ENCODE peak calls at places on chromosomes 2 and 18, in four cellular contexts. B is foreskin keratinocyte, D is tibial artery, O is breast epithelium. L is an unnamed sample. For H3K4me1, the result is how much of the 10 kb centered on the place peaks cover.

GRCh38 chr18:2855560-2856350 is 8.9 kb downstream of the EMILIN2 start:
- DNase-seq in O (no peak), D (no peak), B (peak), L (no peak)

GRCh38 chr2:47056374-47056773 is 98.7 kb downstream of the STPG4 start:
- DNase-seq in D (peak), B (no peak), O (no peak), L (no peak)

GRCh38 chr18:35979112-35979511 is 6.6 kb downstream of the RMP24 start:
- DNase-seq in D (no peak), O (no peak), B (no peak), L (no peak)

GRCh38 chr18:72470391-72470790 is 73.8 kb downstream of the CBLN2 start:
- DNase-seq in B (no peak), O (no peak), D (no peak), L (no peak)

GRCh38 chr2:151042938-151043337 is 218.7 kb downstream of the RBM43 start:
- DNase-seq in O (no peak), D (no peak), B (no peak), L (no peak)

GRCh38 chr18:13564579-13564978 is 161.8 kb downstream of the FAM210A start:
- DNase-seq in D (peak), O (no peak), B (no peak), L (no peak)

GRCh38 chr2:11292464-11293255 is 51.8 kb downstream of the ROCK2 start:
- DNase-seq in D (no peak), O (no peak), B (peak), L (no peak)

GRCh38 chr2:120734930-120735611 is 597 bp upstream of the GLI2 start:
- DNase-seq in D (peak), O (no peak), B (no peak), L (no peak)

GRCh38 chr2:36356990-36357505 is 1.5 kb downstream of the CRIM1 start:
- DNase-seq in O (no peak), D (no peak), B (no peak), L (no peak)

GRCh38 chr2:2456721-2457120 is 125.6 kb upstream of the MYT1L start:
- DNase-seq in B (peak), O (no peak), D (no peak), L (no peak)

GRCh38 chr18:79788096-79789085 is 9.3 kb upstream of the KCNG2 start:
- DNase-seq in O (no peak), B (no peak), D (peak), L (no peak)

GRCh38 chr18:65257157-65257556 is 493.7 kb upstream of the CDH7 start:
- DNase-seq in B (no peak), O (no peak), D (no peak), L (no peak)

DNA sequence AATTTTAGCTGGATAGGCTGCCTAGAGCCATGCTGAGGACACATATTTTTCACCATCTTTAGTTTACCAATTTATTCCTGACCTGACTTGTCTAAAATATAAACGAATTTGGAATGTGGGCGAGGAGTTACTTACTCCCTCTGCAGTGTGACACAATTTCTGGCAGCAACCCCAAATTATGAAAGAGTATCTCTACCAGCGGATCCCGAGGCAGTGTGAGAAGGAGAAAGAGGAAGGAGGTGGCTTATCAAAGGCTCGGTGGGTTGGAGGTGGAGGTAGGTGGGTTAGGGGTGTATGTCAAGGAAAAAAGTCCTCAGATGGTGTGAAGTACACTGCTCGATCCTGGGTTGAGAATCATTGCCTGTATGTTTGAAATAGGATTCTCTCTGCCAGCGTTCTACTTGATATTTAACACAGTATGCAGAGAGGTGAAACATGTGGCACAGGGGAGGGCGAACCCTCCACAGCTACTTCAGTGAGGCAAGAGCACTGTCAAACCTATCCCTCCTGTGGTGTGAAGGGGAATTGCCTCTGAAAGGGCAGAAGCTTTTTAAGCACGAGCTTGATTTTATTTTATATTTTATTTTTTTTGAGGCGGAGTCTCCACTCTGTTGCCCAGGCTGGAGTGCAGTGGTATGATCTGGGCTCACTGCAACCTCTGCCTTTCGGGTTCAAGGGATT is 76.0 kb downstream of the RFTN2 start:
- DNase-seq in B (peak), O (no peak), D (no peak), L (no peak)
- TF ChIP-seq CTCF in B (peak), O (no peak), D (no peak), L (peak)

DNA sequence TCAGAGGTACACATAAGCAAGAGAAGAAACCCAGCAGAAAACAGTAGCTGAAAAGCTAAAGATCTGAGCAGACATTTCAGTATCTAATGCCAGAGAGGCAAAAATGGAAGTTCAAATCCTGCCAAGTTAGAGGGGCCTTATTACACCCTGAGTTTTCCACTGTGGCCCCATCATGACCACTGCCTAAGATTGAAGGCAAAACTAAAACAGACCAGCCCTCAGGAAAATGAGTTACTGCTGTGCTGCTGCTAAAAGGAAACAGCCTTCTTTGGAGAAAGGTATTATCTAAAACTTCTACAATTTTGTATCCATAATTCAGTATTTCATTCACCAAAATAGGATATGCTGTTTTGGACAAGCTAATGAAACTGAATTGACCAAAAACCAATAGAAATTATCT is 16.8 kb downstream of the PPP1CB start:
- DNase-seq in O (no peak), D (no peak), B (no peak), L (no peak)
- H3K4me1 ChIP-seq in O (under half), D (half or more), B (under half), L (under half)

DNA sequence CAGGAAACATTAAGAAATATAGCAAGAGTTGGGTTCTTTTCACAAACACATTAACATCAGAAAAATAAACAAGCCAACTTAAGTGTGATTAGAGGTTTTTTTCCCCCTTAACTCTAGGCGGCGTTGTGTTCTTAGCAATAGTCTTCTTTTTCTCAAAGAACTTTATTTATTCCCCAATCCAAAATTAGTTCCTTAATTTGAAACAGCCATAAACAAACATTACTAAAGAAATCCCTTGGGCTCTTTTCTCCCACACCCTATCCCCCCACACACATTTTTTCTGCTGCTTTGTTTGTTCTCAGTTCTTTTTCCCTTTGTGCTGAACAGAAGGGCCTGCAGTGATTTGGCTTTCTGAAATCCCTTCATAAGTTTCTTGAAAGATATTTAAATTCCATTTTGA is 13.2 kb upstream of the MYO1B start:
- DNase-seq in B (no peak), O (no peak), D (no peak), L (no peak)
- TF ChIP-seq CTCF in B (peak), O (peak), D (peak), L (no peak)

GRCh38 chr2:60513996-60514395 is 39.5 kb downstream of the BCL11A start:
- DNase-seq in D (no peak), B (no peak), O (no peak), L (no peak)
- H3K4me1 ChIP-seq in D (under half), B (under half), O (under half), L (half or more)

GRCh38 chr2:223841436-223842180 is 4.2 kb upstream of the AP1S3 start:
- DNase-seq in D (no peak), B (no peak), O (no peak), L (no peak)

GRCh38 chr2:223835701-223836532 is 1.5 kb downstream of the AP1S3 start:
- DNase-seq in B (peak), O (peak), D (no peak), L (no peak)

GRCh38 chr2:223834431-223834830 is 3.0 kb downstream of the AP1S3 start:
- DNase-seq in D (no peak), B (peak), O (no peak), L (no peak)

DNA sequence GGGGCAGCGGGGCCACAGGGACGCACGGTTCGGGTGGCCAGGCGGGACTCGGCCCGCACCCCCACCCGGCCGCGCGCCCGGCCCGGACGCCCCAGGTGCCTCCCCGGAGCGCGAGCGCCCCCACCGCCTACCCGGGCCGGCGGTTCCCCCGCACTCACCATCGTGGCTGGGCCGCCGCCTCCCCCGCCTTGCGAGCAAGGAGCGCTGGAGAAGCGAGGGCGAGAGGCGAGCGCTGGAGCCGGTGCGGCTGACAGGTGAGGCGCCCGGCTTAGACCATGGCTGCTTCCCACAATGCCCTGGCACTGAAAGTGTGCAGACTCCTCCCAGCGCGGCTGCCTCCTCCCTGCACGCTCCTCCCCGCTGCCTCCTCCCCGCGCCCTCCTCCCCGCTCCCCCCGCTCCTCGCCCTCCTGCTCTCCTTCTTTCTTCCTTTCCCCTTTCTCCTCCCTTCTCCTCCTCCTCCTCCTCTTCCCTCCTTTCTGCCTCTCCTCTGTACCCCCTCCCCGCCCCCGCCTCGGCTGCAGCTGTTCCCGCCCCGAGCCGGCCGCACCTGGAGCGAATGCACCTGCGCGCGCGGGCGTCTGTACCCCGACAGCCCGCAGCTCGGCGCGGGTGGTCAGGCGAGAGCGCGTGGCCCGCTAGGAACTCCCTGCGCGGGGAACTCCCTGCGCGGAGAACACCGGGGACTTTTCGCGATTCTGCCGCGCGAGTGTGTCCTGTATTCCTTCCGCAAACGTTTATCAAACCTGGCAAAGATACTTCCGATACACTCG is at the start of gene AP1S3:
- DNase-seq in D (peak), O (peak), B (peak), L (peak)
- TF ChIP-seq CTCF in D (no peak), O (no peak), B (peak), L (no peak)

GRCh38 chr2:42106257-42106816 is 58.5 kb downstream of the PKDCC start:
- DNase-seq in B (no peak), O (no peak), D (no peak), L (no peak)

GRCh38 chr2:42104621-42105020 is 56.8 kb downstream of the PKDCC start:
- DNase-seq in O (no peak), B (no peak), D (no peak), L (no peak)

GRCh38 chr2:42107249-42108042 is 59.6 kb downstream of the PKDCC start:
- DNase-seq in B (no peak), O (no peak), D (no peak), L (no peak)

GRCh38 chr2:42103829-42104228 is 56.0 kb downstream of the PKDCC start:
- DNase-seq in B (no peak), O (no peak), D (no peak), L (no peak)

DNA sequence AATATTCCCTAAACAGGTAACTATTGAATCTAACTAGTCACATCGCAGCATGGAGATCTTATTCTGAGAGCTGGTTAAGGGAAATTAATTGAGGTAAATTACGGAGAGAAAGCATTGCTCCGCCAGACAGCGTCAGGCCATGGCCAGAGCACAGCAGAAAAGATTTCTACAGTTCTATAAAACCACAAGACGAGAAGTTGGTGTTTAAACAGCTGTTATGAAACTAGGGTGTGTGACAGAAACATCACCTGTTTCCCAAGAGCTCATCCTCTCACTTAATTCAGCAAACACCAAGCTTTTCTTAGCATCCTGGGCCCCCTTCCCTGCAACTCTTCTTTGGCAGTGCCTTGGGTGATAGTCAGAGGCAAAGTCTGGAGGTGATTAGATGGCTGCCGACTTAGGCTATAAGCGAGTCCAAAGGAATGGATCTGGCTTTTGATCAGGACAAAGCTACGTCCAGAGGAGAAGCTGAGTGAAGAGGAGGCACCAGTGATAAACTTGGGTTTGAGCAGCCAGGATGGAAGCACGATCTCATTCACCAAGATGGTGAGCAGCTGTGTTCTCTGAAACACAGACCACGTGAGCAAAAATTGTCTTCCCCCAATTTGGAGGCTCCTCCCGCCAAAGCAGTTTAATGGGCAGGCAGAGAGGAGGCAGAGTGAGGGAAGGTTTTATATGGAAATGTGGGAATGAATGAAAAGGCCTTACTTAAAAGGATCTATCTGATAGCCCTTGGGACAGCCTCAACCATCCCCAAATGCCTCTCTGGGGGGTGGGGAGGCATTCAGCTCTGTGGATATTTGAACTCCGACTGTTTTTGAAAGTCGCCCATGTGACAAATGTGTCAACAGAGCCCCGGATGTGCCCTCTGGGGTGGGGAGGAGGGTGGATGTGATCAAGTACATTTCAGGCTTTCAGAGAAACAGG is 57.8 kb downstream of the PKDCC start:
- DNase-seq in B (no peak), O (no peak), D (no peak), L (no peak)
- H3K4me1 ChIP-seq in B (under half), O (under half), D (under half), L (under half)

DNA sequence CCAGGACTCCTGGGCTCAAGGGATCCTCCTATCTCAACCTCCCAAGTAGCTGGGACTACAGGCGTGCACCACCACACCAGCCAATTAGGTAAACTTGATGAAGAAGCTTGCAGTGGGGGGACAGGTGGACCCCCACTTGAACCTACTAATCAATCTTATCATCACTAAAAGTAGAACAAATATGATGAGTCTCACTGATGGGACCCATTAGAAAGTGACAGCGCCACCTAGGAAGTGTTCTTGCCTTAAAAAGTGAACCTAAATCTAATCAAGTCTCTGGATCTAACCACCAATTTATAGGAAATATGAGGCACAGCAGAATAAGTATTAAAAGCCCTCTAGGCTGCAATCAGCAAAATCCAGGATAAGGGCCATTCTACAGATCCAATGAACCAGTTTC is 79.2 kb downstream of the BIN1 start:
- DNase-seq in O (no peak), D (no peak), B (no peak), L (no peak)
- TF ChIP-seq CTCF in O (no peak), D (no peak), B (peak), L (no peak)

DNA sequence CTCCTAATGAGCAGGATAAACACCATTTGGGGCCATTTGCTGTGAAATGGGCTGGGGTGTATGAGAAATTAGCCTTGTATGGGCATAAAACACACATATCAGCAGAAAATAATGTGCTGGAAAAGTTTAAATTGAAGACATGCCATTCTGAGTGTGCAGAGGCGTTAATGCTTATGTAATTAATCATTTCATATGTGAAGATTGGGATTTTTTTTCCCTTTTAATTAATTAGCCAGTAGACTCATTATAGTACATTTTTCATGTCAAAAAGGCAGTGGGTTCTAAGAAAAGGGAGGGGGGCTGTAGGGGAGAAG is 11.4 kb upstream of the COX7A2L start:
- DNase-seq in B (no peak), O (no peak), D (no peak), L (no peak)
- H3K4me1 ChIP-seq in B (under half), O (under half), D (under half), L (under half)

GRCh38 chr2:3492951-3493609 is 26.3 kb downstream of the ADI1 start:
- DNase-seq in O (peak), B (no peak), D (peak), L (no peak)
- TF ChIP-seq CTCF in O (no peak), B (no peak), D (no peak), L (no peak)

L was measured in suprapubic skin.